ENCODE peak calls at places on chromosomes 7 and 10, in five cellular contexts. L is islet precursor cell, S is pons, R is activated T-helper 1 cell treated with Interleukin-2 at 50 U/mL for 16 hours, V is fibroblast of villous mesenchyme. Q is an unnamed sample.

GRCh38 chr10:62858364-62858763 is 42.2 kb upstream of the EGR2 start:
- DNase-seq in L (peak; percentile 72), S (no peak), R (no peak), V (peak; percentile 23), Q (peak; percentile 14)

GRCh38 chr10:124076334-124076733 is 17.1 kb downstream of the CHST15 start:
- DNase-seq in L (no peak), S (no peak), R (no peak), V (no peak), Q (no peak)

GRCh38 chr10:110410329-110411046 is 87.2 kb upstream of the DUSP5 start:
- DNase-seq in L (peak; percentile 86), S (no peak), R (no peak), V (peak; percentile 92), Q (peak; percentile 91)

GRCh38 chr10:95820363-95820762 is 64.4 kb downstream of the ENTPD1 start:
- DNase-seq in L (no peak), S (peak; percentile 58), R (no peak), V (no peak), Q (no peak)

GRCh38 chr10:68594405-68594804 is 34.3 kb downstream of the TET1 start:
- DNase-seq in L (peak; percentile 81), S (no peak), R (no peak), V (peak; percentile 97), Q (no peak)

GRCh38 chr10:57992321-57993077 is 275.2 kb downstream of the IPMK start:
- DNase-seq in L (peak; percentile 63), S (no peak), R (no peak), V (peak; percentile 19), Q (no peak)

GRCh38 chr10:76643465-76643864 is 994.1 kb downstream of the KCNMA1 start:
- DNase-seq in L (no peak), S (no peak), R (no peak), V (no peak), Q (no peak)

GRCh38 chr10:43116596-43116995 is 21.6 kb upstream of the CSGALNACT2 start:
- DNase-seq in L (no peak), S (no peak), R (no peak), V (no peak), Q (no peak)

GRCh38 chr10:88991900-88992237 is 1.3 kb downstream of the FAS start:
- DNase-seq in L (no peak), S (no peak), R (no peak), V (no peak), Q (no peak)

GRCh38 chr10:71314028-71314693 is 4.9 kb upstream of the SLC29A3 start:
- DNase-seq in L (peak; percentile 78), S (peak; percentile 37), R (peak; percentile 27), V (peak; percentile 48), Q (no peak)

GRCh38 chr7:128889121-128889520 is 21.4 kb downstream of the KCP start:
- DNase-seq in L (peak; percentile 71), S (no peak), R (no peak), V (no peak), Q (no peak)

GRCh38 chr7:76310102-76310957 is 7.9 kb downstream of the HSPB1 start:
- DNase-seq in L (peak; percentile 74), S (peak; percentile 72), R (no peak), V (no peak), Q (no peak)

GRCh38 chr10:114694735-114695134 is 36.7 kb upstream of the ABLIM1 start:
- DNase-seq in L (peak; percentile 75), S (no peak), R (no peak), V (peak; percentile 30), Q (no peak)

GRCh38 chr7:28847681-28848080 is 110.4 kb downstream of the TRIL start:
- DNase-seq in L (no peak), S (no peak), R (no peak), V (no peak), Q (no peak)